ENCODE peak calls at places on chromosomes 12 and 14, in eight cellular contexts. One of them, this sample, is unnamed.

GRCh38 chr12:75890660-75891059 is 140.9 kb downstream of the PHLDA1 start:
- DNase-seq in left ventricle myocardium inferior: no peak
- DNase-seq in omental fat pad: no peak
- DNase-seq in mesenchymal stem cell: no peak
- DNase-seq in Calu3: no peak
- DNase-seq in T47D: no peak
- DNase-seq in GOT3: no peak
- DNase-seq in GM23248: no peak
- DNase-seq in this sample: no peak

GRCh38 chr14:96782436-96782835 is 14.7 kb upstream of the VRK1 start:
- DNase-seq in left ventricle myocardium inferior: no peak
- DNase-seq in omental fat pad: no peak
- DNase-seq in mesenchymal stem cell: no peak
- DNase-seq in Calu3: no peak
- DNase-seq in T47D: no peak
- DNase-seq in GOT3: no peak
- DNase-seq in GM23248: no peak
- DNase-seq in this sample: no peak

GRCh38 chr12:701896-702539 is 38.8 kb upstream of the NINJ2 start:
- DNase-seq in left ventricle myocardium inferior: no peak
- DNase-seq in omental fat pad: no peak
- DNase-seq in mesenchymal stem cell: no peak
- DNase-seq in Calu3: no peak
- DNase-seq in T47D: no peak
- DNase-seq in GOT3: no peak
- DNase-seq in GM23248: no peak
- DNase-seq in this sample: no peak

GRCh38 chr12:50017653-50018052 is 7.6 kb downstream of the RACGAP1 start:
- DNase-seq in left ventricle myocardium inferior: no peak
- DNase-seq in omental fat pad: no peak
- DNase-seq in mesenchymal stem cell: peak; percentile 51
- DNase-seq in Calu3: no peak
- DNase-seq in T47D: no peak
- DNase-seq in GOT3: no peak
- DNase-seq in GM23248: peak; percentile 52
- DNase-seq in this sample: no peak

GRCh38 chr12:112096667-112097066 is 11.9 kb downstream of the NAA25 start:
- DNase-seq in left ventricle myocardium inferior: no peak
- DNase-seq in omental fat pad: no peak
- DNase-seq in mesenchymal stem cell: peak; percentile 77
- DNase-seq in Calu3: no peak
- DNase-seq in T47D: no peak
- DNase-seq in GOT3: no peak
- DNase-seq in GM23248: peak; percentile 89
- DNase-seq in this sample: no peak

GRCh38 chr14:63245893-63246292 is 41.6 kb downstream of the RHOJ start:
- DNase-seq in left ventricle myocardium inferior: no peak
- DNase-seq in omental fat pad: no peak
- DNase-seq in mesenchymal stem cell: no peak
- DNase-seq in Calu3: no peak
- DNase-seq in T47D: no peak
- DNase-seq in GOT3: no peak
- DNase-seq in GM23248: no peak
- DNase-seq in this sample: peak; percentile 16

GRCh38 chr12:120709976-120710804 is at the start of gene UNC119B:
- DNase-seq in left ventricle myocardium inferior: peak; percentile 78
- DNase-seq in omental fat pad: no peak
- DNase-seq in mesenchymal stem cell: peak; percentile 54
- DNase-seq in Calu3: peak; percentile 83
- DNase-seq in T47D: peak; percentile 70
- DNase-seq in GOT3: peak; percentile 60
- DNase-seq in GM23248: peak; percentile 83
- DNase-seq in this sample: peak; percentile 72

GRCh38 chr14:72402429-72402772 is 470.2 kb downstream of the RGS6 start:
- DNase-seq in left ventricle myocardium inferior: no peak
- DNase-seq in omental fat pad: no peak
- DNase-seq in mesenchymal stem cell: no peak
- DNase-seq in Calu3: no peak
- DNase-seq in T47D: no peak
- DNase-seq in GOT3: no peak
- DNase-seq in GM23248: no peak
- DNase-seq in this sample: no peak

GRCh38 chr12:27703720-27704452 is 6.7 kb upstream of the MRPS35 start:
- DNase-seq in left ventricle myocardium inferior: peak; percentile 28
- DNase-seq in omental fat pad: peak; percentile 60
- DNase-seq in mesenchymal stem cell: peak; percentile 89
- DNase-seq in Calu3: peak; percentile 85
- DNase-seq in T47D: peak; percentile 91
- DNase-seq in GOT3: no peak
- DNase-seq in GM23248: peak; percentile 90
- DNase-seq in this sample: no peak

GRCh38 chr14:66476964-66477363 is 9.2 kb upstream of the CCDC196 start:
- DNase-seq in left ventricle myocardium inferior: no peak
- DNase-seq in omental fat pad: no peak
- DNase-seq in mesenchymal stem cell: no peak
- DNase-seq in Calu3: no peak
- DNase-seq in T47D: no peak
- DNase-seq in GOT3: no peak
- DNase-seq in GM23248: peak; percentile 53
- DNase-seq in this sample: no peak

GRCh38 chr14:99807413-99808132 is 14.4 kb downstream of the EML1 start:
- DNase-seq in left ventricle myocardium inferior: no peak
- DNase-seq in omental fat pad: no peak
- DNase-seq in mesenchymal stem cell: no peak
- DNase-seq in Calu3: no peak
- DNase-seq in T47D: no peak
- DNase-seq in GOT3: no peak
- DNase-seq in GM23248: peak; percentile 75
- DNase-seq in this sample: no peak

GRCh38 chr14:56219666-56220413 is 101.6 kb downstream of the PELI2 start:
- DNase-seq in left ventricle myocardium inferior: no peak
- DNase-seq in omental fat pad: no peak
- DNase-seq in mesenchymal stem cell: peak; percentile 25
- DNase-seq in Calu3: no peak
- DNase-seq in T47D: no peak
- DNase-seq in GOT3: no peak
- DNase-seq in GM23248: peak; percentile 18
- DNase-seq in this sample: no peak

GRCh38 chr12:6122211-6122610 is 2.3 kb downstream of the VWF start:
- DNase-seq in left ventricle myocardium inferior: no peak
- DNase-seq in omental fat pad: no peak
- DNase-seq in mesenchymal stem cell: no peak
- DNase-seq in Calu3: no peak
- DNase-seq in T47D: no peak
- DNase-seq in GOT3: no peak
- DNase-seq in GM23248: no peak
- DNase-seq in this sample: no peak

GRCh38 chr12:64098709-64099354 is 123.3 kb downstream of the KICS2 start:
- DNase-seq in left ventricle myocardium inferior: no peak
- DNase-seq in omental fat pad: no peak
- DNase-seq in mesenchymal stem cell: no peak
- DNase-seq in Calu3: no peak
- DNase-seq in T47D: no peak
- DNase-seq in GOT3: no peak
- DNase-seq in GM23248: peak; percentile 48
- DNase-seq in this sample: no peak

GRCh38 chr14:99264691-99265090 is 7.3 kb downstream of the BCL11B start:
- DNase-seq in left ventricle myocardium inferior: no peak
- DNase-seq in omental fat pad: no peak
- DNase-seq in mesenchymal stem cell: no peak
- DNase-seq in Calu3: no peak
- DNase-seq in T47D: no peak
- DNase-seq in GOT3: no peak
- DNase-seq in GM23248: no peak
- DNase-seq in this sample: no peak

GRCh38 chr12:51951199-51951842 is at the start of gene ACVR1B:
- DNase-seq in left ventricle myocardium inferior: peak; percentile 91
- DNase-seq in omental fat pad: peak; percentile 77
- DNase-seq in mesenchymal stem cell: peak; percentile 87
- DNase-seq in Calu3: peak; percentile 80
- DNase-seq in T47D: peak; percentile 93
- DNase-seq in GOT3: peak; percentile 25
- DNase-seq in GM23248: peak; percentile 97
- DNase-seq in this sample: peak; percentile 93

GRCh38 chr12:118330421-118331018 is 42.2 kb downstream of the TAOK3 start:
- DNase-seq in left ventricle myocardium inferior: no peak
- DNase-seq in omental fat pad: no peak
- DNase-seq in mesenchymal stem cell: peak; percentile 91
- DNase-seq in Calu3: no peak
- DNase-seq in T47D: no peak
- DNase-seq in GOT3: no peak
- DNase-seq in GM23248: no peak
- DNase-seq in this sample: no peak

GRCh38 chr14:35331605-35332516 is 39.7 kb downstream of the PSMA6 start:
- DNase-seq in left ventricle myocardium inferior: no peak
- DNase-seq in omental fat pad: no peak
- DNase-seq in mesenchymal stem cell: peak; percentile 70
- DNase-seq in Calu3: peak; percentile 90
- DNase-seq in T47D: peak; percentile 97
- DNase-seq in GOT3: no peak
- DNase-seq in GM23248: peak; percentile 46
- DNase-seq in this sample: no peak

GRCh38 chr12:77767335-77767734 is 63.4 kb upstream of the NAV3 start:
- DNase-seq in left ventricle myocardium inferior: no peak
- DNase-seq in omental fat pad: no peak
- DNase-seq in mesenchymal stem cell: no peak
- DNase-seq in Calu3: no peak
- DNase-seq in T47D: no peak
- DNase-seq in GOT3: no peak
- DNase-seq in GM23248: no peak
- DNase-seq in this sample: no peak

GRCh38 chr12:119696943-119697342 is 29.0 kb downstream of the PRKAB1 start:
- DNase-seq in left ventricle myocardium inferior: no peak
- DNase-seq in omental fat pad: no peak
- DNase-seq in mesenchymal stem cell: no peak
- DNase-seq in Calu3: no peak
- DNase-seq in T47D: no peak
- DNase-seq in GOT3: no peak
- DNase-seq in GM23248: no peak
- DNase-seq in this sample: no peak

GRCh38 chr12:48454675-48455074 is 17.7 kb upstream of the ANP32D start:
- DNase-seq in left ventricle myocardium inferior: no peak
- DNase-seq in omental fat pad: no peak
- DNase-seq in mesenchymal stem cell: peak; percentile 20
- DNase-seq in Calu3: no peak
- DNase-seq in T47D: peak; percentile 70
- DNase-seq in GOT3: no peak
- DNase-seq in GM23248: peak; percentile 49
- DNase-seq in this sample: no peak

GRCh38 chr12:101696477-101697196 is 803 bp upstream of the CHPT1 start:
- DNase-seq in left ventricle myocardium inferior: peak; percentile 70
- DNase-seq in omental fat pad: no peak
- DNase-seq in mesenchymal stem cell: no peak
- DNase-seq in Calu3: no peak
- DNase-seq in T47D: peak; percentile 34
- DNase-seq in GOT3: no peak
- DNase-seq in GM23248: peak; percentile 46
- DNase-seq in this sample: peak; percentile 65

This sample was measured in heart right ventricle.